ENCODE peak calls at places on chromosomes 13 and 19, in ten cellular contexts. R is fibroblast of the aortic adventitia; C is A673; X is NCI-H446; T is stimulated activated CD8-positive, alpha-beta memory T cell treated with anti-CD3 and anti-CD28 coated beads, Interleukin-7, amount 100 ng/mL, for 1 hour; S is small intestine; J is ACHN; P is lung microvascular endothelial cell; O is transverse colon; K is CD4-positive, alpha-beta T cell. Y is an unnamed sample.

GRCh38 chr19:45863335-45863839 is 440 bp upstream of the SYMPK start:
- DNase-seq in R (no peak), C (no peak), X (no peak), T (no peak), S (no peak), J (no peak), P (no peak), O (peak), K (no peak), Y (no peak)

GRCh38 chr13:99968521-99969367 is 2.8 kb downstream of the ZIC5 start:
- DNase-seq in R (no peak), C (peak), X (peak), T (no peak), S (peak), J (peak), P (peak), O (peak), K (no peak), Y (no peak)

GRCh38 chr13:109867766-109868165 is 81.4 kb upstream of the IRS2 start:
- DNase-seq in R (no peak), C (no peak), X (no peak), T (no peak), S (peak), J (no peak), P (no peak), O (no peak), K (no peak), Y (no peak)

GRCh38 chr19:35462476-35462953 is 14.5 kb downstream of the FFAR2 start:
- DNase-seq in R (no peak), C (no peak), X (no peak), T (no peak), S (peak), J (no peak), P (no peak), O (peak), K (peak), Y (no peak)

GRCh38 chr19:50309396-50310125 is 19.6 kb downstream of the KCNC3 start:
- DNase-seq in R (no peak), C (no peak), X (no peak), T (no peak), S (no peak), J (no peak), P (no peak), O (no peak), K (no peak), Y (no peak)

GRCh38 chr13:20702945-20703784 is at the start of gene IL17D:
- DNase-seq in R (no peak), C (peak), X (peak), T (no peak), S (peak), J (no peak), P (peak), O (peak), K (peak), Y (no peak)

GRCh38 chr13:86906458-86906857 is 764.7 kb upstream of the SLITRK5 start:
- DNase-seq in R (no peak), C (no peak), X (no peak), T (no peak), S (no peak), J (no peak), P (no peak), O (no peak), K (no peak), Y (peak)

GRCh38 chr13:51739403-51740112 is 64.4 kb downstream of the DHRS12 start:
- DNase-seq in R (no peak), C (no peak), X (no peak), T (no peak), S (no peak), J (no peak), P (no peak), O (no peak), K (no peak), Y (no peak)

GRCh38 chr13:74839656-74840055 is 642.3 kb downstream of the TBC1D4 start:
- DNase-seq in R (peak), C (no peak), X (no peak), T (no peak), S (no peak), J (no peak), P (peak), O (no peak), K (no peak), Y (peak)

GRCh38 chr19:2477141-2477710 is 1.3 kb downstream of the GADD45B start:
- DNase-seq in R (peak), C (no peak), X (no peak), T (no peak), S (peak), J (peak), P (peak), O (peak), K (no peak), Y (no peak)

GRCh38 chr13:112586334-112586733 is 1.6 kb downstream of the TUBGCP3 start:
- DNase-seq in R (no peak), C (no peak), X (no peak), T (no peak), S (no peak), J (no peak), P (no peak), O (no peak), K (no peak), Y (no peak)

GRCh38 chr13:111304041-111304544 is 16.3 kb upstream of the TEX29 start:
- DNase-seq in R (no peak), C (no peak), X (no peak), T (no peak), S (peak), J (no peak), P (no peak), O (peak), K (no peak), Y (no peak)

GRCh38 chr13:41017153-41017552 is 2.0 kb downstream of the ELF1 start:
- DNase-seq in R (no peak), C (no peak), X (no peak), T (no peak), S (peak), J (peak), P (no peak), O (peak), K (no peak), Y (peak)

GRCh38 chr19:38952395-38953165 is 21.8 kb downstream of the MRPS12 start:
- DNase-seq in R (no peak), C (peak), X (peak), T (no peak), S (peak), J (peak), P (peak), O (peak), K (no peak), Y (peak)

GRCh38 chr19:15829277-15829770 is 13.9 kb upstream of the OR10H1 start:
- DNase-seq in R (no peak), C (no peak), X (no peak), T (no peak), S (no peak), J (no peak), P (no peak), O (no peak), K (no peak), Y (peak)

GRCh38 chr19:17109962-17110598 is 34.5 kb downstream of the MYO9B start:
- DNase-seq in R (no peak), C (no peak), X (no peak), T (no peak), S (no peak), J (no peak), P (no peak), O (peak), K (no peak), Y (no peak)

GRCh38 chr13:113431171-113431570 is 22.1 kb downstream of the ADPRHL1 start:
- DNase-seq in R (no peak), C (no peak), X (no peak), T (no peak), S (no peak), J (no peak), P (no peak), O (no peak), K (no peak), Y (no peak)

GRCh38 chr19:1469200-1469935 is 9.6 kb downstream of the C19orf25 start:
- DNase-seq in R (no peak), C (no peak), X (no peak), T (no peak), S (no peak), J (no peak), P (no peak), O (no peak), K (no peak), Y (no peak)

GRCh38 chr19:33373701-33374405 is at the start of gene CEBPG:
- DNase-seq in R (peak), C (peak), X (peak), T (peak), S (peak), J (peak), P (peak), O (peak), K (peak), Y (no peak)

GRCh38 chr19:42386974-42387707 is 3.0 kb downstream of the CNFN start:
- DNase-seq in R (peak), C (peak), X (peak), T (peak), S (peak), J (peak), P (peak), O (peak), K (peak), Y (peak)

GRCh38 chr13:94481966-94482365 is 2.5 kb upstream of the DCT start:
- DNase-seq in R (peak), C (no peak), X (peak), T (no peak), S (peak), J (peak), P (peak), O (no peak), K (no peak), Y (peak)